ENCODE peak calls at places on chromosome 16, in seven cellular contexts. One of them, this sample, is unnamed.

GRCh38 chr16:72990003-72990521 is 57.9 kb downstream of the ZFHX3 start:
- DNase-seq in heart left ventricle: peak
- DNase-seq in lung: peak
- DNase-seq in H7: peak
- DNase-seq in Caco-2: no peak
- DNase-seq in CD8-positive, alpha-beta T cell: no peak
- DNase-seq in lower leg skin: peak
- DNase-seq in this sample: peak

GRCh38 chr16:63625141-63625540 is 1496.7 kb downstream of the CDH11 start:
- DNase-seq in heart left ventricle: no peak
- DNase-seq in CD8-positive, alpha-beta T cell: no peak
- DNase-seq in Caco-2: no peak
- DNase-seq in H7: no peak
- DNase-seq in lung: no peak
- DNase-seq in lower leg skin: no peak
- DNase-seq in this sample: no peak

GRCh38 chr16:81204794-81205680 is 33.5 kb upstream of the BCO1 start:
- DNase-seq in lung: no peak
- DNase-seq in CD8-positive, alpha-beta T cell: peak
- DNase-seq in Caco-2: peak
- DNase-seq in heart left ventricle: no peak
- DNase-seq in H7: peak
- DNase-seq in lower leg skin: no peak
- DNase-seq in this sample: no peak

GRCh38 chr16:23288209-23288608 is 13.9 kb upstream of the SCNN1B start:
- DNase-seq in Caco-2: no peak
- DNase-seq in H7: no peak
- DNase-seq in lower leg skin: no peak
- DNase-seq in CD8-positive, alpha-beta T cell: no peak
- DNase-seq in lung: no peak
- DNase-seq in heart left ventricle: no peak
- DNase-seq in this sample: no peak

GRCh38 chr16:27526169-27526568 is 23.5 kb downstream of the GTF3C1 start:
- DNase-seq in heart left ventricle: peak
- DNase-seq in lower leg skin: no peak
- DNase-seq in Caco-2: no peak
- DNase-seq in H7: no peak
- DNase-seq in CD8-positive, alpha-beta T cell: no peak
- DNase-seq in lung: no peak
- DNase-seq in this sample: no peak

GRCh38 chr16:66266436-66267286 is 99.8 kb upstream of the CDH5 start:
- DNase-seq in H7: peak
- DNase-seq in lower leg skin: peak
- DNase-seq in CD8-positive, alpha-beta T cell: no peak
- DNase-seq in lung: peak
- DNase-seq in heart left ventricle: peak
- DNase-seq in Caco-2: no peak
- DNase-seq in this sample: no peak

GRCh38 chr16:67546761-67547422 is 15.4 kb upstream of the CTCF start:
- DNase-seq in lung: peak
- DNase-seq in Caco-2: peak
- DNase-seq in lower leg skin: peak
- DNase-seq in CD8-positive, alpha-beta T cell: peak
- DNase-seq in H7: peak
- DNase-seq in heart left ventricle: peak
- DNase-seq in this sample: peak

GRCh38 chr16:52441886-52442285 is 105.1 kb downstream of the TOX3 start:
- DNase-seq in lower leg skin: no peak
- DNase-seq in CD8-positive, alpha-beta T cell: no peak
- DNase-seq in Caco-2: no peak
- DNase-seq in H7: no peak
- DNase-seq in lung: no peak
- DNase-seq in heart left ventricle: no peak
- DNase-seq in this sample: no peak

GRCh38 chr16:51431517-51432241 is 280.6 kb upstream of the SALL1 start:
- DNase-seq in CD8-positive, alpha-beta T cell: no peak
- DNase-seq in lung: no peak
- DNase-seq in H7: no peak
- DNase-seq in Caco-2: no peak
- DNase-seq in heart left ventricle: no peak
- DNase-seq in lower leg skin: no peak
- DNase-seq in this sample: no peak

GRCh38 chr16:26598061-26598460 is 468.7 kb upstream of the C16orf82 start:
- DNase-seq in lung: no peak
- DNase-seq in H7: no peak
- DNase-seq in CD8-positive, alpha-beta T cell: peak
- DNase-seq in lower leg skin: no peak
- DNase-seq in Caco-2: no peak
- DNase-seq in heart left ventricle: no peak
- DNase-seq in this sample: no peak

GRCh38 chr16:51816929-51817328 is 665.9 kb upstream of the SALL1 start:
- DNase-seq in Caco-2: no peak
- DNase-seq in lung: no peak
- DNase-seq in lower leg skin: no peak
- DNase-seq in heart left ventricle: no peak
- DNase-seq in H7: no peak
- DNase-seq in CD8-positive, alpha-beta T cell: no peak
- DNase-seq in this sample: no peak

GRCh38 chr16:70705056-70705455 is 19.2 kb upstream of the MTSS2 start:
- DNase-seq in H7: no peak
- DNase-seq in heart left ventricle: no peak
- DNase-seq in lung: no peak
- DNase-seq in CD8-positive, alpha-beta T cell: no peak
- DNase-seq in Caco-2: no peak
- DNase-seq in lower leg skin: no peak
- DNase-seq in this sample: no peak

GRCh38 chr16:71350821-71351557 is 7.5 kb upstream of the CALB2 start:
- DNase-seq in CD8-positive, alpha-beta T cell: no peak
- DNase-seq in H7: no peak
- DNase-seq in lung: no peak
- DNase-seq in lower leg skin: no peak
- DNase-seq in heart left ventricle: no peak
- DNase-seq in Caco-2: no peak
- DNase-seq in this sample: no peak

GRCh38 chr16:11327277-11328171 is 17.7 kb upstream of the RMI2 start:
- DNase-seq in lower leg skin: no peak
- DNase-seq in CD8-positive, alpha-beta T cell: no peak
- DNase-seq in lung: no peak
- DNase-seq in H7: peak
- DNase-seq in heart left ventricle: peak
- DNase-seq in Caco-2: no peak
- DNase-seq in this sample: no peak

GRCh38 chr16:81149614-81150013 is 53.4 kb upstream of the GCSH start:
- DNase-seq in CD8-positive, alpha-beta T cell: no peak
- DNase-seq in lower leg skin: no peak
- DNase-seq in Caco-2: no peak
- DNase-seq in H7: no peak
- DNase-seq in heart left ventricle: no peak
- DNase-seq in lung: no peak
- DNase-seq in this sample: no peak

GRCh38 chr16:77762260-77762659 is 26.1 kb upstream of the VAT1L start:
- DNase-seq in heart left ventricle: no peak
- DNase-seq in lower leg skin: no peak
- DNase-seq in Caco-2: no peak
- DNase-seq in lung: no peak
- DNase-seq in H7: no peak
- DNase-seq in CD8-positive, alpha-beta T cell: no peak
- DNase-seq in this sample: no peak

GRCh38 chr16:19704321-19705130 is 13.5 kb downstream of the KNOP1 start:
- DNase-seq in Caco-2: no peak
- DNase-seq in lower leg skin: no peak
- DNase-seq in CD8-positive, alpha-beta T cell: no peak
- DNase-seq in lung: peak
- DNase-seq in heart left ventricle: no peak
- DNase-seq in H7: no peak
- DNase-seq in this sample: no peak

GRCh38 chr16:14111713-14112538 is 40.8 kb downstream of the MRTFB start:
- DNase-seq in lower leg skin: peak
- DNase-seq in Caco-2: no peak
- DNase-seq in CD8-positive, alpha-beta T cell: no peak
- DNase-seq in heart left ventricle: peak
- DNase-seq in H7: no peak
- DNase-seq in lung: no peak
- DNase-seq in this sample: no peak

GRCh38 chr16:85391769-85392583 is 221.1 kb upstream of the GSE1 start:
- DNase-seq in CD8-positive, alpha-beta T cell: no peak
- DNase-seq in heart left ventricle: peak
- DNase-seq in H7: no peak
- DNase-seq in Caco-2: no peak
- DNase-seq in lower leg skin: no peak
- DNase-seq in lung: no peak
- DNase-seq in this sample: no peak

GRCh38 chr16:20956319-20956718 is 55.7 kb downstream of the LYRM1 start:
- DNase-seq in lower leg skin: no peak
- DNase-seq in CD8-positive, alpha-beta T cell: no peak
- DNase-seq in H7: no peak
- DNase-seq in lung: no peak
- DNase-seq in heart left ventricle: no peak
- DNase-seq in Caco-2: no peak
- DNase-seq in this sample: no peak

GRCh38 chr16:30633526-30633925 is 17.2 kb upstream of the PRR14 start:
- DNase-seq in H7: peak
- DNase-seq in lung: no peak
- DNase-seq in Caco-2: no peak
- DNase-seq in heart left ventricle: no peak
- DNase-seq in CD8-positive, alpha-beta T cell: no peak
- DNase-seq in lower leg skin: no peak
- DNase-seq in this sample: no peak

GRCh38 chr16:30626230-30626629 is 16.0 kb upstream of the ZNF689 start:
- DNase-seq in lung: no peak
- DNase-seq in lower leg skin: no peak
- DNase-seq in CD8-positive, alpha-beta T cell: no peak
- DNase-seq in Caco-2: no peak
- DNase-seq in H7: no peak
- DNase-seq in heart left ventricle: no peak
- DNase-seq in this sample: no peak

GRCh38 chr16:30623558-30624283 is 13.5 kb upstream of the ZNF689 start:
- DNase-seq in lower leg skin: no peak
- DNase-seq in CD8-positive, alpha-beta T cell: no peak
- DNase-seq in H7: no peak
- DNase-seq in Caco-2: no peak
- DNase-seq in lung: no peak
- DNase-seq in heart left ventricle: no peak
- DNase-seq in this sample: no peak

GRCh38 chr16:30628628-30629342 is 18.6 kb upstream of the ZNF689 start:
- DNase-seq in lung: peak
- DNase-seq in lower leg skin: peak
- DNase-seq in H7: peak
- DNase-seq in CD8-positive, alpha-beta T cell: peak
- DNase-seq in heart left ventricle: peak
- DNase-seq in Caco-2: peak
- DNase-seq in this sample: peak
- H3K4me3 ChIP-seq in lung: no peak
- H3K4me3 ChIP-seq in lower leg skin: no peak
- H3K4me3 ChIP-seq in H7: no peak
- H3K4me3 ChIP-seq in CD8-positive, alpha-beta T cell: peak
- H3K4me3 ChIP-seq in heart left ventricle: peak
- H3K4me3 ChIP-seq in Caco-2: no peak
- H3K4me3 ChIP-seq in this sample: no peak

GRCh38 chr16:4659363-4660353 is 33.7 kb upstream of the NUDT16L1 start:
- DNase-seq in Caco-2: no peak
- DNase-seq in lung: no peak
- DNase-seq in lower leg skin: no peak
- DNase-seq in H7: no peak
- DNase-seq in heart left ventricle: no peak
- DNase-seq in CD8-positive, alpha-beta T cell: no peak
- DNase-seq in this sample: no peak
- H3K4me3 ChIP-seq in Caco-2: no peak
- H3K4me3 ChIP-seq in lung: no peak
- H3K4me3 ChIP-seq in lower leg skin: no peak
- H3K4me3 ChIP-seq in H7: no peak
- H3K4me3 ChIP-seq in heart left ventricle: no peak
- H3K4me3 ChIP-seq in CD8-positive, alpha-beta T cell: peak
- H3K4me3 ChIP-seq in this sample: no peak

DNA sequence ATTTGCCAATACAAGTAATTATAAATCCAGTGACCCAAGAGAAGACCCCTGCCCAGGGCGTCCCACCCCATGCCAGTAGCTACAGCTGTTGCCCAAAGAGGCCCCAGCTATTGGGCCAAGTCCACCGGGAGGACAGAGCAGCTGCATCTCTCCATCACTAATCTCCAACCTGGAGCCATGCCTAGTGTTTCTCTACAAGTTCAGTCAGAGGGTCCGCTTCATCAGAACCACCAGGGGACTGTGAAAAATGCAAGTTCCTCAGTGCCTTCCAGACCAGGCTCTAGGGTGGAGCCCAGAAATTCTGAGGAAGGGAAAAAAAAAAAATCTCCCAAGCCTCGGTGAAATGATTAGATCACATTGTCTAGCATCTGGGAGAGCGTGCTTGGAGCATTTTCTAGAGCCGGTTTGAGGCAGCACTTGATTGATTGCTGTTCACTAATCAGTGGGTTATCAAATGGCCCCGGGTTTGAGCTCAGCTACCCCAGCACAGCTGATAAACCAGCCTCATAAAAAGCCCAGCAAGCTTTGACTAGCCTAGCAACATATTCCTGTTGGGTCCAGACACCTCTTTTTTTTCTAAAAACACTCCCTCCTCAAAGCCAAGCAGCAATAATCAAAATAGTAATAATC is 22.3 kb upstream of the HERPUD1 start:
- DNase-seq in CD8-positive, alpha-beta T cell: no peak
- DNase-seq in lower leg skin: no peak
- DNase-seq in Caco-2: no peak
- DNase-seq in lung: no peak
- DNase-seq in H7: no peak
- DNase-seq in heart left ventricle: no peak
- DNase-seq in this sample: no peak
- H3K4me3 ChIP-seq in CD8-positive, alpha-beta T cell: no peak
- H3K4me3 ChIP-seq in lower leg skin: no peak
- H3K4me3 ChIP-seq in Caco-2: no peak
- H3K4me3 ChIP-seq in lung: no peak
- H3K4me3 ChIP-seq in H7: no peak
- H3K4me3 ChIP-seq in heart left ventricle: no peak
- H3K4me3 ChIP-seq in this sample: no peak

DNA sequence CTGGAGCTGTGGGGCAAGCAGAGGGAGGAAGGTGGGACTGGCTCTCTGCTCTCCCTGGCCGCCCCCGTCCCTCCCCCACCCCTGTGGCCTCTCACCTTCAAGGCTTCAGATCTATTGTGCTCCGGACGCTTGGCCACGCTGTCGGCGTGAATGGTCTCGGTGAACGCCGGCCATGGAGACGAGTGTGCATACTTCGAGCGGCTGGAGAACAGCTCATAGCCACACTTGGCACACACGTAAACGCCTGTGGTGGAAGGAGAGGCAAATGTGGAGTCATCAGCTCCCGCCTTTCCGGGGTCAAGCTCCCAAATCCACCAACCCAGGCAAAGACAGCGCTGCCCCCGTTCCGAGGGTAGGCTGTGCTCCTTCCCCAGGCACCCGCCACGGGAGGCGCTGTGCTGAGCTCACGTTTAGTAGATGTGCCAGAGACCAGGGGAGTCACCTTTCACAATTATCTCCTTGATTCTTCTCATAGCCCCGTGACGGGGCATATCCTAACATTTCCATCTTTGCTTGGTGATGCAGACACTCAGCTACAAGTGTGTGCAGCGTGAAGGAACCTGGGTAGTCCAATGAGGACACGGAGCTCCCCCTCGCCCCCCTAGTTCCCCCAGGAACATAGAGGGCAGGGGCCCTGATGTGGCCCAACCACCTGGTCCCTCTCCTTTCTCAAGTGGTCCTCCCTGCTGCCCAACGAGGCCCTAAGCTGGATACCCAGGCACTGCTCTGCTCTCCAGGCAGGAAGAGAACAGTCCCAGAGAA is 1.7 kb downstream of the MSRB1 start:
- DNase-seq in H7: peak
- DNase-seq in CD8-positive, alpha-beta T cell: no peak
- DNase-seq in lower leg skin: no peak
- DNase-seq in heart left ventricle: no peak
- DNase-seq in Caco-2: peak
- DNase-seq in lung: no peak
- DNase-seq in this sample: no peak
- H3K4me3 ChIP-seq in H7: no peak
- H3K4me3 ChIP-seq in CD8-positive, alpha-beta T cell: no peak
- H3K4me3 ChIP-seq in lower leg skin: no peak
- H3K4me3 ChIP-seq in heart left ventricle: no peak
- H3K4me3 ChIP-seq in Caco-2: peak
- H3K4me3 ChIP-seq in lung: no peak
- H3K4me3 ChIP-seq in this sample: peak

This sample was measured in LNCaP clone FGC.